ENCODE peak calls at places on chromosomes 2 and 18, in eight cellular contexts. One of them, this sample, is unnamed. For H3K36me3 and H3K4me1, the result is how much of the 10 kb centered on the place peaks cover.

GRCh38 chr2:154125900-154126299 is 254.2 kb downstream of the GALNT13 start:
- DNase-seq in uterus: no peak
- DNase-seq in tibial artery: no peak
- DNase-seq in psoas muscle: no peak
- DNase-seq in K562: no peak
- DNase-seq in effector memory CD4-positive, alpha-beta T cell: no peak
- DNase-seq in fibroblast of lung: peak
- DNase-seq in stomach: no peak
- DNase-seq in this sample: no peak

GRCh38 chr2:235414422-235414821 is 79.4 kb upstream of the AGAP1 start:
- DNase-seq in uterus: no peak
- DNase-seq in tibial artery: no peak
- DNase-seq in psoas muscle: no peak
- DNase-seq in K562: no peak
- DNase-seq in effector memory CD4-positive, alpha-beta T cell: no peak
- DNase-seq in fibroblast of lung: no peak
- DNase-seq in stomach: peak
- DNase-seq in this sample: peak

GRCh38 chr18:59821983-59822382 is 77.8 kb upstream of the PMAIP1 start:
- DNase-seq in uterus: no peak
- DNase-seq in tibial artery: no peak
- DNase-seq in psoas muscle: no peak
- DNase-seq in K562: no peak
- DNase-seq in effector memory CD4-positive, alpha-beta T cell: no peak
- DNase-seq in fibroblast of lung: peak
- DNase-seq in stomach: no peak
- DNase-seq in this sample: no peak

GRCh38 chr2:191612496-191612895 is 65.4 kb upstream of the NABP1 start:
- DNase-seq in uterus: no peak
- DNase-seq in tibial artery: no peak
- DNase-seq in psoas muscle: no peak
- DNase-seq in K562: no peak
- DNase-seq in effector memory CD4-positive, alpha-beta T cell: no peak
- DNase-seq in fibroblast of lung: peak
- DNase-seq in stomach: no peak
- DNase-seq in this sample: no peak

GRCh38 chr2:236121546-236121945 is 46.6 kb downstream of the GBX2 start:
- DNase-seq in uterus: no peak
- DNase-seq in tibial artery: no peak
- DNase-seq in psoas muscle: no peak
- DNase-seq in K562: no peak
- DNase-seq in effector memory CD4-positive, alpha-beta T cell: no peak
- DNase-seq in fibroblast of lung: no peak
- DNase-seq in stomach: no peak
- DNase-seq in this sample: no peak

GRCh38 chr2:127061377-127062273 is 45.3 kb downstream of the BIN1 start:
- DNase-seq in uterus: no peak
- DNase-seq in tibial artery: no peak
- DNase-seq in psoas muscle: no peak
- DNase-seq in K562: no peak
- DNase-seq in effector memory CD4-positive, alpha-beta T cell: no peak
- DNase-seq in fibroblast of lung: no peak
- DNase-seq in stomach: no peak
- DNase-seq in this sample: no peak

GRCh38 chr2:71336802-71337201 is 5.2 kb downstream of the ZNF638 start:
- DNase-seq in uterus: no peak
- DNase-seq in tibial artery: peak
- DNase-seq in psoas muscle: no peak
- DNase-seq in K562: no peak
- DNase-seq in effector memory CD4-positive, alpha-beta T cell: no peak
- DNase-seq in fibroblast of lung: peak
- DNase-seq in stomach: no peak
- DNase-seq in this sample: no peak

GRCh38 chr18:7979714-7980113 is 412.6 kb downstream of the PTPRM start:
- DNase-seq in uterus: no peak
- DNase-seq in tibial artery: no peak
- DNase-seq in psoas muscle: no peak
- DNase-seq in K562: no peak
- DNase-seq in effector memory CD4-positive, alpha-beta T cell: no peak
- DNase-seq in fibroblast of lung: no peak
- DNase-seq in stomach: no peak
- DNase-seq in this sample: no peak

GRCh38 chr2:42854207-42854818 is 61.9 kb upstream of the HAAO start:
- DNase-seq in uterus: peak
- DNase-seq in tibial artery: peak
- DNase-seq in psoas muscle: peak
- DNase-seq in K562: no peak
- DNase-seq in effector memory CD4-positive, alpha-beta T cell: no peak
- DNase-seq in fibroblast of lung: peak
- DNase-seq in stomach: no peak
- DNase-seq in this sample: peak

GRCh38 chr2:86302320-86302719 is 35.1 kb downstream of the REEP1 start:
- DNase-seq in uterus: no peak
- DNase-seq in tibial artery: no peak
- DNase-seq in psoas muscle: no peak
- DNase-seq in K562: no peak
- DNase-seq in effector memory CD4-positive, alpha-beta T cell: no peak
- DNase-seq in fibroblast of lung: no peak
- DNase-seq in stomach: no peak
- DNase-seq in this sample: no peak

GRCh38 chr2:55408098-55408882 is 11.4 kb downstream of the CCDC88A start:
- DNase-seq in uterus: no peak
- DNase-seq in tibial artery: no peak
- DNase-seq in psoas muscle: no peak
- DNase-seq in K562: no peak
- DNase-seq in effector memory CD4-positive, alpha-beta T cell: no peak
- DNase-seq in fibroblast of lung: peak
- DNase-seq in stomach: no peak
- DNase-seq in this sample: no peak

GRCh38 chr18:36399055-36399454 is 101.5 kb downstream of the FHOD3 start:
- DNase-seq in uterus: no peak
- DNase-seq in tibial artery: no peak
- DNase-seq in psoas muscle: no peak
- DNase-seq in K562: no peak
- DNase-seq in effector memory CD4-positive, alpha-beta T cell: no peak
- DNase-seq in fibroblast of lung: no peak
- DNase-seq in stomach: no peak
- DNase-seq in this sample: no peak

GRCh38 chr2:74550231-74550630 is 3.5 kb downstream of the LOXL3 start:
- DNase-seq in uterus: no peak
- DNase-seq in tibial artery: no peak
- DNase-seq in psoas muscle: no peak
- DNase-seq in K562: no peak
- DNase-seq in effector memory CD4-positive, alpha-beta T cell: no peak
- DNase-seq in fibroblast of lung: no peak
- DNase-seq in stomach: no peak
- DNase-seq in this sample: no peak

GRCh38 chr18:48680871-48681270 is 142.0 kb downstream of the CTIF start:
- DNase-seq in uterus: peak
- DNase-seq in tibial artery: peak
- DNase-seq in psoas muscle: peak
- DNase-seq in K562: no peak
- DNase-seq in effector memory CD4-positive, alpha-beta T cell: no peak
- DNase-seq in fibroblast of lung: no peak
- DNase-seq in stomach: no peak
- DNase-seq in this sample: peak

GRCh38 chr2:223297788-223298187 is 245.8 kb downstream of the KCNE4 start:
- DNase-seq in uterus: no peak
- DNase-seq in tibial artery: no peak
- DNase-seq in psoas muscle: no peak
- DNase-seq in K562: no peak
- DNase-seq in effector memory CD4-positive, alpha-beta T cell: no peak
- DNase-seq in fibroblast of lung: no peak
- DNase-seq in stomach: no peak
- DNase-seq in this sample: no peak

DNA sequence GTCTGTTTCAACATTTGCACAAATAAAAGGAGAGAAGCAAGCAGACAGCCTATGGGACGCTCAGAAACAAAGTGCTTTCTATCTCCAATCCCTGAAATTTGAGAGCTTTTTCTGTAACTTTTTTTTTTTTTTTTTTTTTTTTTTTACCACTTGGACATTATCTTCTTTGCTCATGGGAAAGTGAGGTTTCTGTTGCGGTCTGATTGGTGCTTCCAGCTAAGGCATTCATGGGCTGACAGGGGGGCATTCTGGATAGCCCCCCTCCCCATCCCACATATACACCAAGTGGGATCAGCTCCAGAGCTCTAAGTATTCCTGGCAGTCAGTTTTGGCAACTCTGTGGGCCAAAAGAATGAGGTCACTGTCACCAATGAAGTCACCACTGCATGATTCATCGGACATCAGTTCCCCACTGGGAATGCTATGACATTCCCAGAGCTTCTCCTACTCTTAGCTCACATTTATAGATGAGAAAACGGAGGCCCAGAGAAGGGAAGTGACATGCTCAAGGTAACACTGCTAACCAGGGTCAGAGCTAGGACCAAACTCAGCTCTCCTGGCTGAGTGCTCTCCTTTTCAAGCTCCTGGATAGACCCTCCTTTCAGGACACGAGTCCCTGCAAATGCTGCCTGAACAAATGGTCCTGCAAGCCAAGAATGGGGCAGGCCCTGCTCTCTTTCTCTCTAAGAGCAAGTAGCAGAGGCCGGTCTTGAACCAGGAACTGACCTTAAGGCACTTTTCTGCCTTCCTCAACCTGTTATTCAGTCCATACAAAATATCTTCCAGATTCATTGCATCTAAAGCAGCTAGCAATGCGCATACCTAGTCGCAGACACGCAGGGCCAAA is 61.4 kb downstream of the TMEM247 start:
- DNase-seq in uterus: peak
- DNase-seq in tibial artery: peak
- DNase-seq in psoas muscle: no peak
- DNase-seq in K562: no peak
- DNase-seq in effector memory CD4-positive, alpha-beta T cell: no peak
- DNase-seq in fibroblast of lung: peak
- DNase-seq in stomach: no peak
- DNase-seq in this sample: no peak
- H3K4me3 ChIP-seq in uterus: no peak
- H3K4me3 ChIP-seq in tibial artery: no peak
- H3K4me3 ChIP-seq in psoas muscle: peak
- H3K4me3 ChIP-seq in K562: no peak
- H3K4me3 ChIP-seq in effector memory CD4-positive, alpha-beta T cell: peak
- H3K4me3 ChIP-seq in fibroblast of lung: no peak
- H3K4me3 ChIP-seq in stomach: no peak
- H3K4me3 ChIP-seq in this sample: peak

DNA sequence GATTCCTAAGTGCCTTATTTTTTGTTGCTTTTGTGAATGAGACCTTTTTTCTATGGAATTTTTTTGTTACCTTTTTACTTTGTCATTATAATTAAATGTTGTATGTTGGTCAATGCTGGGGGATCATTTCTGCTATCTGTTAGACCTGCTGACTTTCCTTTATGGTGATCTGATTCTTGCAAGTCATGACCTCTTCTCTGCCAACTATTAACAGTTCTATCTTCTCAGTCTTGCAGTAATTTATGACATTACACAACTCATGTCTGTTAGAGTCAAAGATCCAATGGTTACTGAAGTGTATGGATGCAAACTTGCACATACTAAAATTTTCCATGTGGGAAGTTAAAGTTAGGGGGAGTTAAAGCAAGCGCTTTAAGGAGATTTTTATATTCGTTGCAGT is 18.0 kb downstream of the NPC1 start:
- DNase-seq in uterus: no peak
- DNase-seq in tibial artery: no peak
- DNase-seq in psoas muscle: no peak
- DNase-seq in K562: no peak
- DNase-seq in effector memory CD4-positive, alpha-beta T cell: no peak
- DNase-seq in fibroblast of lung: no peak
- DNase-seq in stomach: no peak
- DNase-seq in this sample: no peak
- H3K36me3 ChIP-seq in uterus: under half
- H3K36me3 ChIP-seq in tibial artery: half or more
- H3K36me3 ChIP-seq in psoas muscle: half or more
- H3K36me3 ChIP-seq in K562: half or more
- H3K36me3 ChIP-seq in effector memory CD4-positive, alpha-beta T cell: under half
- H3K36me3 ChIP-seq in fibroblast of lung: under half
- H3K36me3 ChIP-seq in stomach: half or more
- H3K36me3 ChIP-seq in this sample: half or more

GRCh38 chr2:120758181-120759048 is 22.7 kb downstream of the GLI2 start:
- DNase-seq in uterus: peak
- DNase-seq in tibial artery: peak
- DNase-seq in psoas muscle: peak
- DNase-seq in K562: no peak
- DNase-seq in effector memory CD4-positive, alpha-beta T cell: no peak
- DNase-seq in fibroblast of lung: peak
- DNase-seq in stomach: peak
- DNase-seq in this sample: peak
- H3K4me1 ChIP-seq in uterus: under half
- H3K4me1 ChIP-seq in tibial artery: under half
- H3K4me1 ChIP-seq in psoas muscle: under half
- H3K4me1 ChIP-seq in K562: under half
- H3K4me1 ChIP-seq in effector memory CD4-positive, alpha-beta T cell: under half
- H3K4me1 ChIP-seq in fibroblast of lung: under half
- H3K4me1 ChIP-seq in stomach: under half
- H3K4me1 ChIP-seq in this sample: under half

GRCh38 chr2:142867161-142867560 is 10.3 kb upstream of the KYNU start:
- DNase-seq in uterus: no peak
- DNase-seq in tibial artery: no peak
- DNase-seq in psoas muscle: no peak
- DNase-seq in K562: no peak
- DNase-seq in effector memory CD4-positive, alpha-beta T cell: no peak
- DNase-seq in fibroblast of lung: no peak
- DNase-seq in stomach: no peak
- DNase-seq in this sample: no peak

GRCh38 chr2:142863485-142863921 is 14.0 kb upstream of the KYNU start:
- DNase-seq in uterus: no peak
- DNase-seq in tibial artery: no peak
- DNase-seq in psoas muscle: no peak
- DNase-seq in K562: no peak
- DNase-seq in effector memory CD4-positive, alpha-beta T cell: no peak
- DNase-seq in fibroblast of lung: peak
- DNase-seq in stomach: no peak
- DNase-seq in this sample: no peak

GRCh38 chr2:142866426-142866825 is 11.0 kb upstream of the KYNU start:
- DNase-seq in uterus: no peak
- DNase-seq in tibial artery: no peak
- DNase-seq in psoas muscle: no peak
- DNase-seq in K562: no peak
- DNase-seq in effector memory CD4-positive, alpha-beta T cell: no peak
- DNase-seq in fibroblast of lung: no peak
- DNase-seq in stomach: no peak
- DNase-seq in this sample: no peak

GRCh38 chr2:142868281-142868762 is 9.1 kb upstream of the KYNU start:
- DNase-seq in uterus: peak
- DNase-seq in tibial artery: peak
- DNase-seq in psoas muscle: peak
- DNase-seq in K562: no peak
- DNase-seq in effector memory CD4-positive, alpha-beta T cell: no peak
- DNase-seq in fibroblast of lung: peak
- DNase-seq in stomach: peak
- DNase-seq in this sample: peak

DNA sequence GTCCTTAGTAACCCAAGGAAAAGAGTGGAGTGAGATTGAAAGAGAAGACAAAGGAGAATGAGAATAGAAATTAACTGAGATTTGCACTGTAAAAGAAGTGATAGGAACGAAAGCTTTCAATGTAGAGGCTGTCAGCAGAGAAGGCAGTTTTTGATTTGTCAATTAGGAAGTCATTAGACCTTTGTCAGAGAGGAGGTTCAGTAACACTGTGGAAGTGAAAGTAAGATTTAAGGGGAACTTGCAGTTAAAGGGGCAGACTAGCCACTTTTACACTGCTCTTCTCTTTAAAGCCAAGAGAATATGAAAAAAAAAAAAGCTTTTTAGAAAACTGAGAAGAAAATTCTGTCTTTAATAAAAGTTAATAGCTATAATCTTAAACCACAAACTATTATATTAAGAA is 11.5 kb upstream of the KYNU start:
- DNase-seq in uterus: no peak
- DNase-seq in tibial artery: no peak
- DNase-seq in psoas muscle: no peak
- DNase-seq in K562: no peak
- DNase-seq in effector memory CD4-positive, alpha-beta T cell: no peak
- DNase-seq in fibroblast of lung: peak
- DNase-seq in stomach: no peak
- DNase-seq in this sample: no peak
- H3K4me3 ChIP-seq in uterus: no peak
- H3K4me3 ChIP-seq in tibial artery: no peak
- H3K4me3 ChIP-seq in psoas muscle: no peak
- H3K4me3 ChIP-seq in K562: no peak
- H3K4me3 ChIP-seq in effector memory CD4-positive, alpha-beta T cell: no peak
- H3K4me3 ChIP-seq in fibroblast of lung: no peak
- H3K4me3 ChIP-seq in stomach: no peak
- H3K4me3 ChIP-seq in this sample: no peak